ENCODE peak calls at places on chromosomes 6 and 20, in ten cellular contexts. One of them, this sample, is unnamed. For H3K4me1, the result is how much of the 10 kb centered on the place peaks cover.

GRCh38 chr6:32081168-32081624 is 27.9 kb downstream of the TNXB start:
- DNase-seq in body of pancreas: peak
- DNase-seq in heart left ventricle: peak
- DNase-seq in PC-3: peak
- DNase-seq in H1: no peak
- DNase-seq in psoas muscle: peak
- DNase-seq in GM23248: peak
- DNase-seq in Panc1: no peak
- DNase-seq in CD8-positive, alpha-beta memory T cell: no peak
- DNase-seq in naive thymus-derived CD4-positive, alpha-beta T cell: no peak
- DNase-seq in this sample: no peak

GRCh38 chr6:13574571-13575376 is at the start of gene SIRT5:
- DNase-seq in body of pancreas: peak
- DNase-seq in heart left ventricle: peak
- DNase-seq in PC-3: peak
- DNase-seq in H1: peak
- DNase-seq in psoas muscle: peak
- DNase-seq in GM23248: peak
- DNase-seq in Panc1: peak
- DNase-seq in CD8-positive, alpha-beta memory T cell: peak
- DNase-seq in naive thymus-derived CD4-positive, alpha-beta T cell: peak
- DNase-seq in this sample: peak

GRCh38 chr6:82208914-82209313 is 38.6 kb downstream of the IBTK start:
- DNase-seq in body of pancreas: no peak
- DNase-seq in heart left ventricle: no peak
- DNase-seq in PC-3: no peak
- DNase-seq in H1: no peak
- DNase-seq in psoas muscle: no peak
- DNase-seq in GM23248: no peak
- DNase-seq in Panc1: no peak
- DNase-seq in CD8-positive, alpha-beta memory T cell: no peak
- DNase-seq in naive thymus-derived CD4-positive, alpha-beta T cell: no peak
- DNase-seq in this sample: no peak

GRCh38 chr6:93182933-93183479 is 236.4 kb downstream of the EPHA7 start:
- DNase-seq in body of pancreas: no peak
- DNase-seq in heart left ventricle: no peak
- DNase-seq in PC-3: peak
- DNase-seq in H1: no peak
- DNase-seq in psoas muscle: no peak
- DNase-seq in GM23248: no peak
- DNase-seq in Panc1: no peak
- DNase-seq in CD8-positive, alpha-beta memory T cell: no peak
- DNase-seq in naive thymus-derived CD4-positive, alpha-beta T cell: no peak
- DNase-seq in this sample: no peak

GRCh38 chr6:41690541-41691330 is 44.7 kb downstream of the TFEB start:
- DNase-seq in body of pancreas: no peak
- DNase-seq in heart left ventricle: no peak
- DNase-seq in PC-3: no peak
- DNase-seq in H1: no peak
- DNase-seq in psoas muscle: no peak
- DNase-seq in GM23248: no peak
- DNase-seq in Panc1: no peak
- DNase-seq in CD8-positive, alpha-beta memory T cell: no peak
- DNase-seq in naive thymus-derived CD4-positive, alpha-beta T cell: no peak
- DNase-seq in this sample: no peak

GRCh38 chr20:48717095-48717958 is 110.5 kb downstream of the PREX1 start:
- DNase-seq in body of pancreas: no peak
- DNase-seq in heart left ventricle: no peak
- DNase-seq in PC-3: no peak
- DNase-seq in H1: no peak
- DNase-seq in psoas muscle: no peak
- DNase-seq in GM23248: no peak
- DNase-seq in Panc1: no peak
- DNase-seq in CD8-positive, alpha-beta memory T cell: no peak
- DNase-seq in naive thymus-derived CD4-positive, alpha-beta T cell: no peak
- DNase-seq in this sample: no peak

GRCh38 chr6:45415315-45415714 is 37.6 kb upstream of the SUPT3H start:
- DNase-seq in body of pancreas: no peak
- DNase-seq in heart left ventricle: no peak
- DNase-seq in PC-3: no peak
- DNase-seq in H1: no peak
- DNase-seq in psoas muscle: no peak
- DNase-seq in GM23248: no peak
- DNase-seq in Panc1: no peak
- DNase-seq in CD8-positive, alpha-beta memory T cell: no peak
- DNase-seq in naive thymus-derived CD4-positive, alpha-beta T cell: no peak
- DNase-seq in this sample: no peak

GRCh38 chr6:111731404-111732195 is 125.9 kb upstream of the TRAF3IP2 start:
- DNase-seq in body of pancreas: no peak
- DNase-seq in heart left ventricle: no peak
- DNase-seq in PC-3: no peak
- DNase-seq in H1: no peak
- DNase-seq in psoas muscle: no peak
- DNase-seq in GM23248: no peak
- DNase-seq in Panc1: no peak
- DNase-seq in CD8-positive, alpha-beta memory T cell: no peak
- DNase-seq in naive thymus-derived CD4-positive, alpha-beta T cell: no peak
- DNase-seq in this sample: no peak

GRCh38 chr20:1463971-1464570 is 2.6 kb downstream of the NSFL1C start:
- DNase-seq in body of pancreas: no peak
- DNase-seq in heart left ventricle: no peak
- DNase-seq in PC-3: peak
- DNase-seq in H1: peak
- DNase-seq in psoas muscle: no peak
- DNase-seq in GM23248: peak
- DNase-seq in Panc1: no peak
- DNase-seq in CD8-positive, alpha-beta memory T cell: no peak
- DNase-seq in naive thymus-derived CD4-positive, alpha-beta T cell: no peak
- DNase-seq in this sample: peak

GRCh38 chr6:166104107-166104506 is 63.5 kb downstream of the TBXT start:
- DNase-seq in body of pancreas: no peak
- DNase-seq in heart left ventricle: no peak
- DNase-seq in PC-3: no peak
- DNase-seq in H1: no peak
- DNase-seq in psoas muscle: no peak
- DNase-seq in GM23248: peak
- DNase-seq in Panc1: no peak
- DNase-seq in CD8-positive, alpha-beta memory T cell: no peak
- DNase-seq in naive thymus-derived CD4-positive, alpha-beta T cell: no peak
- DNase-seq in this sample: no peak

GRCh38 chr6:166104872-166105271 is 62.8 kb downstream of the TBXT start:
- DNase-seq in body of pancreas: no peak
- DNase-seq in heart left ventricle: no peak
- DNase-seq in PC-3: no peak
- DNase-seq in H1: no peak
- DNase-seq in psoas muscle: no peak
- DNase-seq in GM23248: no peak
- DNase-seq in Panc1: no peak
- DNase-seq in CD8-positive, alpha-beta memory T cell: no peak
- DNase-seq in naive thymus-derived CD4-positive, alpha-beta T cell: no peak
- DNase-seq in this sample: no peak

GRCh38 chr6:166106076-166106686 is 61.5 kb downstream of the TBXT start:
- DNase-seq in body of pancreas: peak
- DNase-seq in heart left ventricle: peak
- DNase-seq in PC-3: peak
- DNase-seq in H1: peak
- DNase-seq in psoas muscle: peak
- DNase-seq in GM23248: peak
- DNase-seq in Panc1: peak
- DNase-seq in CD8-positive, alpha-beta memory T cell: peak
- DNase-seq in naive thymus-derived CD4-positive, alpha-beta T cell: peak
- DNase-seq in this sample: peak

GRCh38 chr6:166101819-166102419 is 65.7 kb downstream of the TBXT start:
- DNase-seq in body of pancreas: no peak
- DNase-seq in heart left ventricle: no peak
- DNase-seq in PC-3: no peak
- DNase-seq in H1: no peak
- DNase-seq in psoas muscle: no peak
- DNase-seq in GM23248: no peak
- DNase-seq in Panc1: no peak
- DNase-seq in CD8-positive, alpha-beta memory T cell: no peak
- DNase-seq in naive thymus-derived CD4-positive, alpha-beta T cell: no peak
- DNase-seq in this sample: no peak

DNA sequence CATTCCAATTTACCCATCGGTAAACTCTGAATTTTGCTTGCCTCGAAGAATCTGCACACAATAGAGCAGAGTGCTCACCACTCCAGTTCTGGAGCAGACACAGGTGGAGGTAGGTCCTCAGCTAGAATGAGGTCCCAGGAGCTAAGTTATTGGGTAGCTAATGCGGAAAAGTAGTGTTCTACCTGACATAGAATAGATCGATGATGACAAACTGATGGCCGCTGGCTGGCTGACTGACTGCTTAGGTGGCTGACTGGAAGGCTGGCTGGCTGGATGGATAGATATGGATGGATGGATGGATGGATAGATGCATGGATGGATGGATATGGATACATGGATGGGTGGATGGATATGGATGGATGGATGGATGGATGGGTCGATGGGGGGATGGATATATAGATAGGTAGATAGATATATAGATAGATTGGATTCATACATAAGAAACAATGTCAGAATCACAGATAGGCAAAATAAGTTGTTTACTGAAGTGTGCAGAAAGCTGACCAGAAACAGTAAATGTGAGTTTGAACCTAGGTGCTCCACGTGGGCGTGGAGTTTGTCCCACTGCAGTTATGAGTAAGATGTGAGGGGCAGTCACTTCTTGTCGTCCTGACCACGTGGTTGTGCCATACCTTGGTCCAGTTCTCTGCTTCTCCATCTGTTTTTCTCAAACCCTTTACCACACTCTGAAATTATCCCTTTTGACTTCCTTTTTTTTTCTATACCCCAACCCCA is 62.1 kb downstream of the TBXT start:
- DNase-seq in body of pancreas: no peak
- DNase-seq in heart left ventricle: no peak
- DNase-seq in PC-3: no peak
- DNase-seq in H1: no peak
- DNase-seq in psoas muscle: no peak
- DNase-seq in GM23248: no peak
- DNase-seq in Panc1: no peak
- DNase-seq in CD8-positive, alpha-beta memory T cell: no peak
- DNase-seq in naive thymus-derived CD4-positive, alpha-beta T cell: no peak
- DNase-seq in this sample: no peak
- H3K4me3 ChIP-seq in body of pancreas: no peak
- H3K4me3 ChIP-seq in heart left ventricle: no peak
- H3K4me3 ChIP-seq in PC-3: no peak
- H3K4me3 ChIP-seq in H1: no peak
- H3K4me3 ChIP-seq in psoas muscle: no peak
- H3K4me3 ChIP-seq in GM23248: no peak
- H3K4me3 ChIP-seq in Panc1: no peak
- H3K4me3 ChIP-seq in CD8-positive, alpha-beta memory T cell: no peak
- H3K4me3 ChIP-seq in naive thymus-derived CD4-positive, alpha-beta T cell: no peak
- H3K4me3 ChIP-seq in this sample: no peak

DNA sequence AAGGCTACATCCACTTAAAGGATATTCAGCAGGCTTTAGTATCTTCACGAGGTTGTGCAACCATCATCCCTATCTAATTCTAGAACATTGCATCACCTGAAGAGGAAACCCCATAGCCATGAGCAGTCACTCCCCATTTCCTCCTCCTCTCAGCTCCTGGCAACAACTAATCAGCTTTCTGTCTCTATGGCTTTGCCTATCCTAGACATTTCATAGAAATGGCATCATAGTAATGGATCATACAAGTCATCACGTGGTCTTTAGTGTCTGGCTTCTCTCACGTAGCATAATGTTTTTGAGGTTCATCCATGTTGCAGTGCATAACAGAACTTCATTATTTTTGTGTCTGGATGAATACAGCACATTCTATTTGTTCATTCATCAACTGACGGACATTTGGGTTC is 20.5 kb downstream of the SNAI1 start:
- DNase-seq in body of pancreas: no peak
- DNase-seq in heart left ventricle: no peak
- DNase-seq in PC-3: no peak
- DNase-seq in H1: no peak
- DNase-seq in psoas muscle: no peak
- DNase-seq in GM23248: peak
- DNase-seq in Panc1: no peak
- DNase-seq in CD8-positive, alpha-beta memory T cell: no peak
- DNase-seq in naive thymus-derived CD4-positive, alpha-beta T cell: no peak
- DNase-seq in this sample: no peak
- H3K4me1 ChIP-seq in body of pancreas: under half
- H3K4me1 ChIP-seq in heart left ventricle: under half
- H3K4me1 ChIP-seq in PC-3: under half
- H3K4me1 ChIP-seq in H1: under half
- H3K4me1 ChIP-seq in psoas muscle: under half
- H3K4me1 ChIP-seq in GM23248: under half
- H3K4me1 ChIP-seq in Panc1: under half
- H3K4me1 ChIP-seq in CD8-positive, alpha-beta memory T cell: under half
- H3K4me1 ChIP-seq in naive thymus-derived CD4-positive, alpha-beta T cell: under half
- H3K4me1 ChIP-seq in this sample: under half

GRCh38 chr6:17703256-17703694 is 3.5 kb downstream of the NUP153 start:
- DNase-seq in body of pancreas: peak
- DNase-seq in heart left ventricle: no peak
- DNase-seq in PC-3: peak
- DNase-seq in H1: no peak
- DNase-seq in psoas muscle: no peak
- DNase-seq in GM23248: peak
- DNase-seq in Panc1: no peak
- DNase-seq in CD8-positive, alpha-beta memory T cell: no peak
- DNase-seq in naive thymus-derived CD4-positive, alpha-beta T cell: peak
- DNase-seq in this sample: peak
- H3K4me3 ChIP-seq in body of pancreas: no peak
- H3K4me3 ChIP-seq in heart left ventricle: no peak
- H3K4me3 ChIP-seq in PC-3: peak
- H3K4me3 ChIP-seq in H1: no peak
- H3K4me3 ChIP-seq in psoas muscle: peak
- H3K4me3 ChIP-seq in GM23248: peak
- H3K4me3 ChIP-seq in Panc1: no peak
- H3K4me3 ChIP-seq in CD8-positive, alpha-beta memory T cell: no peak
- H3K4me3 ChIP-seq in naive thymus-derived CD4-positive, alpha-beta T cell: no peak
- H3K4me3 ChIP-seq in this sample: peak

DNA sequence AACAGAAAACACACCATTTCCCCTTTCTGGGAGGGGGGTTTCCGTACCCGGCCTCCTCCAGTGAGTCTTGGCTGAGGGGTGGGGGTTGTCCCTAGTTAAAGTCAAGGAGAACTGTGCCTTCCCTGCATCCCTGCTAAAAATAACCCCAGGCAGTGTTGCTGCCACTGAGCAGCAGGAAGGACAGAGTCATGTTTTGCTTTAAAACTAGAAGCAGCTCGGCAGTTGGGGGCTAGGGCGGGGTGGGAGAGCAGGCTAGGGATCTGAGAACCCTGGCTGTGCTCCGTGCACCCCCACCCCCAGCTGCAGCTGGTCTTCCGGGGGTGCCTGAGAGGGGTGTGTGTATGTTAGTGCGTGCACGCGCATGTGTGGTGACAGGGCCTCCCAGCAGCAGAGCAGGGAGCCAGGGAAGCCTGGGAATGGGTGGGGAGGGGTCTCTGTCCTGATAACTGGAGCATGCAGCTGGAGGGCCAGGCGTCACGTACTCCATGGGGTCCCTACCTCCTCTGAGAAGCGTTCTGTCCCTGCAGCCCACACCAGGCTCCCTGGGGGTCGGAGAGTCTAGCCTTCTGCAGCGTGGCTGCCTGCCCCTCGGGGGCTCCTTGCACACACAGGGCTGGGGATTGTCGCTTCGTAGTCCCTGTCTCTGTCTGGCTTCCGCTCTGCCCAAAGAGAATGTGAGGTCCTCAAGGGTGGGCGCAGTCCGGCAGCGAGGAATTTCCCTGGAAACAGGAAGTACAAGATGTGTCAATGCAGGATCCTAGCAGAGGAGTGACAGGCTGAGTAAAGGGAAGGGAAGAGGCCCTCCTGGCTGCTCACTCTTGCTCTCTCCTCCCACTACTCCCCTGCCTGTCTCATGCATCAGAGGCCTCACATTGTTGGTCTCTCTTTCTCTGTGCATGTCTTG is 16.8 kb upstream of the ARMC12 start:
- DNase-seq in body of pancreas: peak
- DNase-seq in heart left ventricle: peak
- DNase-seq in PC-3: no peak
- DNase-seq in H1: peak
- DNase-seq in psoas muscle: peak
- DNase-seq in GM23248: no peak
- DNase-seq in Panc1: no peak
- DNase-seq in CD8-positive, alpha-beta memory T cell: peak
- DNase-seq in naive thymus-derived CD4-positive, alpha-beta T cell: no peak
- DNase-seq in this sample: peak
- H3K4me1 ChIP-seq in body of pancreas: under half
- H3K4me1 ChIP-seq in heart left ventricle: under half
- H3K4me1 ChIP-seq in PC-3: under half
- H3K4me1 ChIP-seq in H1: under half
- H3K4me1 ChIP-seq in psoas muscle: under half
- H3K4me1 ChIP-seq in GM23248: under half
- H3K4me1 ChIP-seq in Panc1: under half
- H3K4me1 ChIP-seq in CD8-positive, alpha-beta memory T cell: half or more
- H3K4me1 ChIP-seq in naive thymus-derived CD4-positive, alpha-beta T cell: under half
- H3K4me1 ChIP-seq in this sample: under half